ENCODE peak calls at places on chromosomes 12 and 14, in eight cellular contexts. P is NCI-H1092 treated with DMSO at 0.1 percent for 48 hours; X is HuH-7.5; R is stimulated activated CD4-positive, alpha-beta T cell treated with anti-CD3 and anti-CD28 coated beads, TNF-alpha, amount 100 ng/mL, for 1 hour; Q is omental fat pad; U is D721Med; O is GM06990; D is PC-3. T is an unnamed sample.

GRCh38 chr14:96162265-96162664 is 42.4 kb upstream of the BDKRB2 start:
- DNase-seq in U (no peak), P (no peak), R (no peak), Q (no peak), D (no peak), X (no peak), O (no peak), T (no peak)

GRCh38 chr14:68404652-68405183 is 388.1 kb downstream of the ZFP36L1 start:
- DNase-seq in D (no peak), P (no peak), X (no peak), O (no peak), R (no peak), U (no peak), Q (no peak), T (no peak)

GRCh38 chr14:89420502-89420901 is 3.5 kb upstream of the FOXN3 start:
- DNase-seq in X (no peak), O (no peak), P (peak), U (no peak), Q (no peak), R (no peak), D (peak), T (no peak)

GRCh38 chr14:24266344-24267244 is 3.6 kb upstream of the TGM1 start:
- DNase-seq in X (no peak), R (no peak), P (no peak), Q (no peak), D (no peak), U (no peak), O (no peak), T (no peak)

GRCh38 chr12:92570056-92570753 is 132.6 kb upstream of the PLEKHG7 start:
- DNase-seq in P (peak), D (peak), O (peak), X (peak), R (no peak), U (no peak), Q (no peak), T (peak)

GRCh38 chr12:110931315-110931728 is 10.9 kb upstream of the MYL2 start:
- DNase-seq in R (no peak), O (no peak), X (no peak), D (no peak), U (no peak), Q (no peak), P (no peak), T (no peak)

GRCh38 chr12:50825372-50825838 is 17.3 kb upstream of the TMPRSS12 start:
- DNase-seq in P (peak), X (no peak), R (no peak), Q (no peak), U (no peak), O (peak), D (peak), T (peak)

GRCh38 chr14:44428239-44428924 is 78.7 kb downstream of the FSCB start:
- DNase-seq in Q (no peak), D (no peak), U (no peak), X (no peak), P (no peak), R (no peak), O (no peak), T (no peak)

GRCh38 chr14:30679032-30679431 is 56.9 kb downstream of the SCFD1 start:
- DNase-seq in Q (no peak), U (no peak), X (no peak), D (no peak), P (no peak), O (no peak), R (no peak), T (no peak)

GRCh38 chr12:117538926-117539325 is 177.5 kb upstream of the NOS1 start:
- DNase-seq in O (no peak), U (no peak), X (no peak), P (no peak), D (no peak), R (no peak), Q (no peak), T (no peak)

GRCh38 chr12:3222306-3222705 is 145.1 kb downstream of the TSPAN9 start:
- DNase-seq in U (no peak), Q (no peak), R (no peak), X (no peak), P (no peak), D (no peak), O (no peak), T (no peak)

GRCh38 chr14:71119832-71120231 is 212.6 kb downstream of the PCNX1 start:
- DNase-seq in R (no peak), U (no peak), X (no peak), Q (no peak), D (no peak), P (no peak), O (no peak), T (no peak)

GRCh38 chr14:21101802-21102413 is 1.0 kb downstream of the TMEM253 start:
- DNase-seq in X (no peak), R (no peak), O (no peak), U (no peak), Q (no peak), P (no peak), D (peak), T (no peak)

GRCh38 chr12:53049582-53050318 is at the start of gene TNS2:
- DNase-seq in U (no peak), O (no peak), R (no peak), D (peak), Q (no peak), X (peak), P (peak), T (no peak)

GRCh38 chr14:54738009-54738408 is 164.6 kb downstream of the GCH1 start:
- DNase-seq in O (no peak), R (no peak), U (no peak), X (no peak), Q (no peak), D (peak), P (no peak), T (no peak)

GRCh38 chr14:80906336-80906735 is 35.2 kb downstream of the CEP128 start:
- DNase-seq in O (no peak), D (no peak), R (no peak), P (no peak), U (no peak), Q (no peak), X (no peak), T (no peak)

GRCh38 chr12:95335948-95336347 is 118.3 kb downstream of the VEZT start:
- DNase-seq in X (no peak), O (no peak), Q (no peak), P (peak), R (no peak), D (peak), U (no peak), T (no peak)

GRCh38 chr14:65704412-65704811 is 291.9 kb downstream of the FUT8 start:
- DNase-seq in O (no peak), X (no peak), P (no peak), R (no peak), Q (no peak), D (no peak), U (no peak), T (no peak)

GRCh38 chr12:5577741-5578140 is 145.8 kb downstream of the NTF3 start:
- DNase-seq in D (no peak), R (no peak), Q (no peak), U (no peak), X (no peak), O (no peak), P (no peak), T (no peak)

GRCh38 chr12:111488271-111488670 is 82.5 kb downstream of the SH2B3 start:
- DNase-seq in U (no peak), P (no peak), O (no peak), Q (no peak), R (no peak), X (no peak), D (no peak), T (no peak)

GRCh38 chr14:105419305-105420091 is at the start of gene MTA1:
- DNase-seq in U (peak), D (peak), R (peak), X (peak), Q (no peak), O (peak), P (peak), T (peak)

GRCh38 chr12:45660330-45660729 is 69.2 kb upstream of the ARID2 start:
- DNase-seq in O (no peak), Q (no peak), X (no peak), D (peak), U (no peak), R (no peak), P (no peak), T (no peak)

T was measured in GM20000.